ENCODE peak calls at places on chromosomes 3 and 15, in nine cellular contexts. One of them, this sample, is unnamed.

GRCh38 chr15:28929200-28929599 is 43.4 kb downstream of the APBA2 start:
- DNase-seq in NCI-H2171: peak
- DNase-seq in amniotic epithelial cell: no peak
- DNase-seq in C1 segment of cervical spinal cord: no peak
- DNase-seq in AG08396: no peak
- DNase-seq in ecto neural progenitor cell: no peak
- DNase-seq in heart left ventricle: no peak
- DNase-seq in nephron progenitor cell: no peak
- DNase-seq in HS-5: no peak
- DNase-seq in this sample: no peak

GRCh38 chr3:1183320-1184048 is 90.7 kb downstream of the CNTN6 start:
- DNase-seq in amniotic epithelial cell: peak
- DNase-seq in C1 segment of cervical spinal cord: no peak
- DNase-seq in HS-5: no peak
- DNase-seq in heart left ventricle: no peak
- DNase-seq in ecto neural progenitor cell: no peak
- DNase-seq in NCI-H2171: no peak
- DNase-seq in nephron progenitor cell: no peak
- DNase-seq in AG08396: peak
- DNase-seq in this sample: peak

GRCh38 chr3:47348411-47349154 is 32.2 kb upstream of the PTPN23 start:
- DNase-seq in NCI-H2171: no peak
- DNase-seq in AG08396: no peak
- DNase-seq in heart left ventricle: no peak
- DNase-seq in HS-5: no peak
- DNase-seq in amniotic epithelial cell: no peak
- DNase-seq in ecto neural progenitor cell: no peak
- DNase-seq in nephron progenitor cell: no peak
- DNase-seq in C1 segment of cervical spinal cord: no peak
- DNase-seq in this sample: no peak

GRCh38 chr15:87710406-87710805 is 546.1 kb downstream of the NTRK3 start:
- DNase-seq in AG08396: no peak
- DNase-seq in nephron progenitor cell: no peak
- DNase-seq in NCI-H2171: no peak
- DNase-seq in C1 segment of cervical spinal cord: no peak
- DNase-seq in ecto neural progenitor cell: no peak
- DNase-seq in amniotic epithelial cell: peak
- DNase-seq in HS-5: no peak
- DNase-seq in heart left ventricle: no peak
- DNase-seq in this sample: no peak

GRCh38 chr3:160193644-160194192 is 31.5 kb upstream of the C3orf80 start:
- DNase-seq in C1 segment of cervical spinal cord: no peak
- DNase-seq in ecto neural progenitor cell: no peak
- DNase-seq in nephron progenitor cell: no peak
- DNase-seq in heart left ventricle: no peak
- DNase-seq in AG08396: no peak
- DNase-seq in NCI-H2171: no peak
- DNase-seq in HS-5: no peak
- DNase-seq in amniotic epithelial cell: no peak
- DNase-seq in this sample: no peak

GRCh38 chr3:148233403-148233802 is 464.3 kb upstream of the AGTR1 start:
- DNase-seq in amniotic epithelial cell: peak
- DNase-seq in HS-5: peak
- DNase-seq in AG08396: no peak
- DNase-seq in heart left ventricle: no peak
- DNase-seq in C1 segment of cervical spinal cord: no peak
- DNase-seq in ecto neural progenitor cell: no peak
- DNase-seq in nephron progenitor cell: no peak
- DNase-seq in NCI-H2171: no peak
- DNase-seq in this sample: peak

GRCh38 chr3:56125358-56126005 is 342.8 kb downstream of the ERC2 start:
- DNase-seq in HS-5: peak
- DNase-seq in NCI-H2171: no peak
- DNase-seq in heart left ventricle: no peak
- DNase-seq in amniotic epithelial cell: peak
- DNase-seq in AG08396: peak
- DNase-seq in C1 segment of cervical spinal cord: no peak
- DNase-seq in nephron progenitor cell: no peak
- DNase-seq in ecto neural progenitor cell: no peak
- DNase-seq in this sample: peak

GRCh38 chr3:107142786-107143185 is 234.5 kb upstream of the CCDC54 start:
- DNase-seq in C1 segment of cervical spinal cord: no peak
- DNase-seq in AG08396: no peak
- DNase-seq in heart left ventricle: no peak
- DNase-seq in amniotic epithelial cell: no peak
- DNase-seq in HS-5: no peak
- DNase-seq in ecto neural progenitor cell: no peak
- DNase-seq in nephron progenitor cell: no peak
- DNase-seq in NCI-H2171: no peak
- DNase-seq in this sample: no peak

GRCh38 chr3:194224536-194224935 is 88.6 kb downstream of the HES1 start:
- DNase-seq in nephron progenitor cell: no peak
- DNase-seq in NCI-H2171: no peak
- DNase-seq in ecto neural progenitor cell: no peak
- DNase-seq in AG08396: no peak
- DNase-seq in C1 segment of cervical spinal cord: no peak
- DNase-seq in heart left ventricle: no peak
- DNase-seq in HS-5: no peak
- DNase-seq in amniotic epithelial cell: no peak
- DNase-seq in this sample: no peak

GRCh38 chr3:125083776-125084175 is 28.0 kb upstream of the HEG1 start:
- DNase-seq in HS-5: no peak
- DNase-seq in ecto neural progenitor cell: no peak
- DNase-seq in NCI-H2171: no peak
- DNase-seq in heart left ventricle: no peak
- DNase-seq in amniotic epithelial cell: peak
- DNase-seq in AG08396: no peak
- DNase-seq in C1 segment of cervical spinal cord: no peak
- DNase-seq in nephron progenitor cell: no peak
- DNase-seq in this sample: no peak

GRCh38 chr3:54691230-54691900 is 236.5 kb downstream of the LRTM1 start:
- DNase-seq in HS-5: peak
- DNase-seq in NCI-H2171: no peak
- DNase-seq in nephron progenitor cell: no peak
- DNase-seq in heart left ventricle: no peak
- DNase-seq in C1 segment of cervical spinal cord: no peak
- DNase-seq in AG08396: no peak
- DNase-seq in amniotic epithelial cell: no peak
- DNase-seq in ecto neural progenitor cell: no peak
- DNase-seq in this sample: peak

GRCh38 chr15:40100133-40100946 is 8.3 kb downstream of the BMF start:
- DNase-seq in NCI-H2171: no peak
- DNase-seq in ecto neural progenitor cell: no peak
- DNase-seq in C1 segment of cervical spinal cord: no peak
- DNase-seq in amniotic epithelial cell: no peak
- DNase-seq in HS-5: no peak
- DNase-seq in AG08396: no peak
- DNase-seq in nephron progenitor cell: no peak
- DNase-seq in heart left ventricle: no peak
- DNase-seq in this sample: no peak

GRCh38 chr3:107206141-107206540 is 171.1 kb upstream of the CCDC54 start:
- DNase-seq in C1 segment of cervical spinal cord: no peak
- DNase-seq in AG08396: peak
- DNase-seq in nephron progenitor cell: peak
- DNase-seq in ecto neural progenitor cell: no peak
- DNase-seq in NCI-H2171: peak
- DNase-seq in HS-5: peak
- DNase-seq in amniotic epithelial cell: peak
- DNase-seq in heart left ventricle: no peak
- DNase-seq in this sample: no peak

GRCh38 chr3:185207931-185208746 is 45.7 kb downstream of the EHHADH start:
- DNase-seq in C1 segment of cervical spinal cord: no peak
- DNase-seq in NCI-H2171: no peak
- DNase-seq in AG08396: no peak
- DNase-seq in amniotic epithelial cell: peak
- DNase-seq in nephron progenitor cell: peak
- DNase-seq in ecto neural progenitor cell: no peak
- DNase-seq in HS-5: peak
- DNase-seq in heart left ventricle: no peak
- DNase-seq in this sample: no peak

GRCh38 chr3:40845447-40845846 is 320.7 kb downstream of the ZNF621 start:
- DNase-seq in ecto neural progenitor cell: no peak
- DNase-seq in AG08396: no peak
- DNase-seq in amniotic epithelial cell: no peak
- DNase-seq in heart left ventricle: no peak
- DNase-seq in NCI-H2171: no peak
- DNase-seq in HS-5: no peak
- DNase-seq in C1 segment of cervical spinal cord: no peak
- DNase-seq in nephron progenitor cell: no peak
- DNase-seq in this sample: no peak